ENCODE peak calls at places on chromosomes 6 and 20, in five cellular contexts. X is GM12865, M is astrocyte of the cerebellum, N is fibroblast of mammary gland, F is GM13976. J is an unnamed sample.
A peak's percentile ranks its signal among the peaks of the same experiment; 100 is the strongest.

GRCh38 chr20:24608926-24609667 is 139.7 kb downstream of the SYNDIG1 start:
- DNase-seq in X (peak; percentile 52), M (no peak), N (peak; percentile 49), F (no peak), J (no peak)

GRCh38 chr6:164753517-164753916 is 555.9 kb downstream of the C6orf118 start:
- DNase-seq in X (no peak), M (peak; percentile 32), N (peak; percentile 63), F (no peak), J (no peak)

GRCh38 chr20:45969712-45970634 is 2.0 kb downstream of the ZNF335 start:
- DNase-seq in X (no peak), M (peak; percentile 41), N (peak; percentile 76), F (no peak), J (no peak)

GRCh38 chr6:2376429-2377355 is 131.3 kb upstream of the GMDS start:
- DNase-seq in X (no peak), M (peak; percentile 74), N (peak; percentile 77), F (no peak), J (no peak)

GRCh38 chr6:170088349-170088951 is 202.4 kb downstream of the DLL1 start:
- DNase-seq in X (peak; percentile 62), M (no peak), N (no peak), F (no peak), J (no peak)

GRCh38 chr6:5151955-5152401 is 66.8 kb downstream of the PPP1R3G start:
- DNase-seq in X (no peak), M (no peak), N (peak; percentile 91), F (no peak), J (no peak)

GRCh38 chr6:56329296-56330050 is 82.1 kb upstream of the COL21A1 start:
- DNase-seq in X (no peak), M (peak; percentile 23), N (peak; percentile 64), F (no peak), J (no peak)

GRCh38 chr6:87899499-87900147 is 148.0 kb upstream of the SPACA1 start:
- DNase-seq in X (no peak), M (no peak), N (no peak), F (no peak), J (no peak)

GRCh38 chr6:7787137-7787575 is 61.3 kb downstream of the BMP6 start:
- DNase-seq in X (no peak), M (peak; percentile 37), N (peak; percentile 83), F (no peak), J (no peak)

GRCh38 chr6:141677598-141678211 is 455.0 kb upstream of the GJE1 start:
- DNase-seq in X (peak; percentile 38), M (no peak), N (peak; percentile 51), F (no peak), J (no peak)
- TF ChIP-seq CTCF in X (peak; percentile 44), M (peak; percentile 69), N (peak; percentile 80), F (peak; percentile 49), J (peak; percentile 82)

GRCh38 chr6:134921276-134921979 is 28.5 kb downstream of the ALDH8A1 start:
- DNase-seq in X (no peak), M (no peak), N (no peak), F (no peak), J (no peak)

GRCh38 chr6:134920422-134920821 is 29.5 kb downstream of the ALDH8A1 start:
- DNase-seq in X (no peak), M (no peak), N (no peak), F (no peak), J (no peak)

GRCh38 chr6:134921980-134922313 is 28.0 kb downstream of the ALDH8A1 start:
- DNase-seq in X (no peak), M (no peak), N (no peak), F (no peak), J (peak; percentile 81)

GRCh38 chr6:134918418-134918961 is 31.4 kb downstream of the ALDH8A1 start:
- DNase-seq in X (no peak), M (no peak), N (no peak), F (no peak), J (no peak)
- TF ChIP-seq CTCF in X (no peak), M (no peak), N (no peak), F (no peak), J (no peak)

DNA sequence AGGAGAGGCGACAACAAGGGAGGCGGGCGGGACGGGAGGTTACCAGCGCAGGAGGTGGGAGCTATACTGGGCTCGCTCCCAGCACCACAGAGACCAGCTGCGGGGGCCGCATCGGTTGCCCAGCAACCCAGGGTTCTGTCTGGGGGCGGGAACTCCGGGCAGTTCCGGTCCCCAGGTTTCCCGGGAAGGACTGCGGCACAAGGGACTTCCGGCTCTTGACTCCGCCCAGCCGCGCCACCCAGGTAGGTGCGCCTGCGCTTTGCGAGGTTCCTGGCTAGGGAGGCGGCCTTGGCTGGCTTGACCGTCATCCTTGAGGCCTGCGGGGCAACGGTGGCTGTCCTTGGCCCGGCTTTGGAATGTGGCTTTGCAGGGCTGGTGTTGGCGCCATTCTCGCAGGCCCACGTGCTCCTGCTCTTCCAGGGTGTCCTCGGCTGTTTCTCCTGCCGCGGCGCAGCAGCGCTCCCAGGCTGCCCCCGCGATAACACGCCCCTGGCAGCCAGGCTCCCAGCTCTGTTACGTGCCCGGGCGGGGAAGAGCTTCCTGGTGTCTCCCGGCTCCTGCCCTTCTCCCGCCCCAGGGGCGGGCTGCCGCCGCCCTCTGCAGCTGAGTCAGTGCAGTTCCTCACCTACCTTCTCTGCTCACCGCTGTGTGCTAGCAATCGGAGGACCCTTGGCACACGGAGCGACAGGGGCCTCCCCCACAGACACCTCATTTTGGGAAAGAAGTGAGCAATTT is at the start of gene RSPH3:
- DNase-seq in X (peak; percentile 97), M (peak; percentile 67), N (peak; percentile 85), F (peak; percentile 99), J (peak; percentile 96)
- TF ChIP-seq CTCF in X (peak; percentile 4), M (peak; percentile 17), N (no peak), F (no peak), J (no peak)

DNA sequence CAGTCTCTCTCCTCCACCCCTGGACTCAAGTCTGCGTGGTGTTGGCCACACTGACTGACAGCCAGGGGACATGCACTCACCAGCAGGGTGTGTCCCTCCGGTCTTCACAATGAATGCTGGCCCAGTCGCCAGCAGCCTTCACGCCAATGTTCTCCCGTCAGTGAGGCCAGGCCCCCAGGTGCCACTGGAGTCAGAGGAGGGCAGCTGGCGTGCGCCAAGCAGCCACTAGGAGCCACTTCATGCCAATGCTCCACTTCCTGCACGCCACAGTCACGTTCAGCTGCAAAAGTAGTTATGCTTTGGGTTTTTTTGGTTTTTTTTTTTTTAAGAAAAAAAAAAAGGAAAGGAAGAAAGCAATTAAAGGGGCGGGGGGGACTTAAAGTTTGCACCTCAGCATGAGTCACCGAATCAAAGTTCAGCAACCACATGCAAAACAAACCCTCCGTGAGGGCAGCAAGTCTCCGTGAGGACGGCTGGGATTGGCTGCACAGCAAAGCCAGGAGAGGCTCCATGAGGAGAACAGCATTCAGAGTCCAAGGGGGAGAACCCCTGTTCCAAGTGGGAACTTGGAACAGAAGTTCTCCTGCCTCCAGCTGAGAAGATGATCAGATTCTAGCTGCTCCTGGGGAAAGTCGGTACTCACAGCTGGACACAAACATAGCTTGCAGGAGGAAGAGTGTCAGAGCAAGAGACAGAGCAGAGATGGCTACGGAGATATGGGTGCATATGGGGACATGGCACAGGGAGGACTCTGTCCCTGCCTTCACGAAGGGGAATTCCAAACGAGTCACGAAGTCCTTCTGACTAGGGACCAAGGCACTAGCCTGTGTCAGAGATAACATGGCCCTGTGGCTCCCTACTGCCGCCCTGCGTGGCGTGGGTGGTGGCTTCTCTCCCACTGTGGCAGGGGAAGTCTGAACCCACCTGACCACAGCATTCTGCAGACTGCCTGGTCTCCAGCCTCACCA is at the start of gene ZC3H12D:
- DNase-seq in X (peak; percentile 88), M (peak; percentile 36), N (peak; percentile 37), F (peak; percentile 60), J (no peak)
- TF ChIP-seq CTCF in X (peak; percentile 57), M (peak; percentile 31), N (no peak), F (peak; percentile 25), J (no peak)

GRCh38 chr6:46734867-46735719 is at the start of gene PLA2G7:
- DNase-seq in X (no peak), M (no peak), N (peak; percentile 18), F (peak; percentile 23), J (peak; percentile 70)
- TF ChIP-seq CTCF in X (no peak), M (peak; percentile 2), N (no peak), F (no peak), J (no peak)

DNA sequence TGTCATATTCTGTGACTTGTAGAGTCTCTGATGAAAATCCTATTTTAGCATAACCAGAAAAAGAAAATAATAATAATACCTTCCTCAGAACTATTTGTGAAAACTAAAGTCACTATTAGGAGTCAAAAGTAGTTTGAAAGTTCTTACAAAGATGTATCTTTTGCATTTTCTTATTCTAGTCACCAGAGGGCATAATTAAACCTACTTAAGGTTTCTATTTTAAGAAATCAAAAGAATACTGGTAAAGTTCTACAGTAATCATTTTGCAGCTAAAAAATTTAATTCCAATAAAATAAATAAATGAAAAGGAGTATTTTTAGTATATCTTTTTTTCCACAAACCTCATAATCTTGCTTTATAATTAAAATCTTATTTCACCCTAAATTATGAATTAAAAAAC is 28.0 kb upstream of the MCM9 start:
- DNase-seq in X (no peak), M (no peak), N (peak; percentile 32), F (no peak), J (no peak)
- TF ChIP-seq CTCF in X (no peak), M (no peak), N (peak; percentile 27), F (no peak), J (no peak)

DNA sequence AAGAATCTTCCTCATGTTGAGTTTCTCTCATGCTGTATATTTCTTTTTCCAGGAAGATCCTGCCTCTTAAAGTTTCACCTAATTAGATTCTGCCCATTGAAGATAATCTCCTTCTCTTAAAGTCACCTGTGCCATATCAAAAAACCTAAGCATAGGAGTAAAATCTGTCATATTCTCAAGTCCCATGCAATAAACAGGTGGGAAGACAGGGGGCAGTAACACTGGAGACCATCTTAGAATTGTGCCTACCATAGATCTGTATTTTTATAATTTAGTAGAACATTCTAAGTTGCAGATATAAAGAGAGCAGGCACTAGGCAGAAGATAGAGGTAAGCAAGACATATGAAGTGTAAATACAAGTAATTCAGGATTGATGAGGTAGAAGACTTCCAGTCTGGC is 763.5 kb upstream of the MANEA start:
- DNase-seq in X (no peak), M (no peak), N (no peak), F (no peak), J (no peak)
- TF ChIP-seq CTCF in X (no peak), M (no peak), N (no peak), F (no peak), J (peak; percentile 31)

GRCh38 chr6:11822346-11822745 is 43.7 kb upstream of the ADTRP start:
- DNase-seq in X (peak; percentile 45), M (no peak), N (no peak), F (no peak), J (no peak)
- TF ChIP-seq CTCF in X (peak; percentile 4), M (no peak), N (no peak), F (no peak), J (no peak)

J was measured in glutamatergic neuron.